ENCODE peak calls at places on chromosomes 4 and X, in ten cellular contexts. One of them, this sample, is unnamed.

GRCh38 chr4:53377319-53378170 is at the start of gene FIP1L1:
- DNase-seq in suprapubic skin: peak; percentile 95
- DNase-seq in ovary: peak; percentile 97
- DNase-seq in brain microvascular endothelial cell: peak; percentile 89
- DNase-seq in lung: peak; percentile 95
- DNase-seq in cardiac muscle cell: peak; percentile 96
- DNase-seq in neuronal stem cell: peak; percentile 92
- DNase-seq in CD4-positive, alpha-beta T cell: peak; percentile 93
- DNase-seq in GM23248: peak; percentile 94
- DNase-seq in colonic mucosa: peak; percentile 97
- DNase-seq in this sample: peak; percentile 92

GRCh38 chrX:24372021-24372763 is 11.8 kb downstream of the SUPT20HL1 start:
- DNase-seq in ovary: no peak
- DNase-seq in suprapubic skin: no peak
- DNase-seq in GM23248: no peak
- DNase-seq in cardiac muscle cell: no peak
- DNase-seq in neuronal stem cell: peak; percentile 4
- DNase-seq in lung: no peak
- DNase-seq in colonic mucosa: no peak
- DNase-seq in brain microvascular endothelial cell: no peak
- DNase-seq in CD4-positive, alpha-beta T cell: no peak
- DNase-seq in this sample: no peak

GRCh38 chrX:41352329-41352801 is 18.4 kb downstream of the DDX3X start:
- DNase-seq in cardiac muscle cell: no peak
- DNase-seq in CD4-positive, alpha-beta T cell: no peak
- DNase-seq in lung: no peak
- DNase-seq in suprapubic skin: no peak
- DNase-seq in neuronal stem cell: no peak
- DNase-seq in ovary: no peak
- DNase-seq in brain microvascular endothelial cell: no peak
- DNase-seq in colonic mucosa: no peak
- DNase-seq in GM23248: no peak
- DNase-seq in this sample: no peak

GRCh38 chr4:176256921-176257320 is 12.1 kb downstream of the ASB5 start:
- DNase-seq in lung: no peak
- DNase-seq in colonic mucosa: no peak
- DNase-seq in ovary: no peak
- DNase-seq in neuronal stem cell: peak; percentile 6
- DNase-seq in cardiac muscle cell: no peak
- DNase-seq in GM23248: no peak
- DNase-seq in CD4-positive, alpha-beta T cell: no peak
- DNase-seq in brain microvascular endothelial cell: no peak
- DNase-seq in suprapubic skin: no peak
- DNase-seq in this sample: no peak

GRCh38 chr4:98573791-98574190 is 84.6 kb downstream of the TSPAN5 start:
- DNase-seq in lung: no peak
- DNase-seq in ovary: no peak
- DNase-seq in CD4-positive, alpha-beta T cell: no peak
- DNase-seq in cardiac muscle cell: no peak
- DNase-seq in colonic mucosa: no peak
- DNase-seq in GM23248: no peak
- DNase-seq in suprapubic skin: no peak
- DNase-seq in brain microvascular endothelial cell: no peak
- DNase-seq in neuronal stem cell: no peak
- DNase-seq in this sample: no peak

GRCh38 chrX:130778773-130779172 is 124.2 kb downstream of the ENOX2 start:
- DNase-seq in colonic mucosa: no peak
- DNase-seq in CD4-positive, alpha-beta T cell: no peak
- DNase-seq in GM23248: peak; percentile 57
- DNase-seq in suprapubic skin: no peak
- DNase-seq in brain microvascular endothelial cell: no peak
- DNase-seq in ovary: no peak
- DNase-seq in neuronal stem cell: no peak
- DNase-seq in cardiac muscle cell: no peak
- DNase-seq in lung: no peak
- DNase-seq in this sample: no peak

GRCh38 chr4:140151700-140152014 is 2.3 kb downstream of the MAML3 start:
- DNase-seq in colonic mucosa: peak; percentile 90
- DNase-seq in CD4-positive, alpha-beta T cell: peak; percentile 58
- DNase-seq in ovary: peak; percentile 84
- DNase-seq in GM23248: peak; percentile 84
- DNase-seq in neuronal stem cell: no peak
- DNase-seq in brain microvascular endothelial cell: peak; percentile 87
- DNase-seq in cardiac muscle cell: peak; percentile 91
- DNase-seq in lung: peak; percentile 81
- DNase-seq in suprapubic skin: peak; percentile 89
- DNase-seq in this sample: peak; percentile 79

GRCh38 chr4:24722026-24722568 is 73.3 kb upstream of the SOD3 start:
- DNase-seq in ovary: no peak
- DNase-seq in suprapubic skin: no peak
- DNase-seq in CD4-positive, alpha-beta T cell: no peak
- DNase-seq in cardiac muscle cell: no peak
- DNase-seq in lung: peak; percentile 23
- DNase-seq in GM23248: no peak
- DNase-seq in brain microvascular endothelial cell: no peak
- DNase-seq in colonic mucosa: no peak
- DNase-seq in neuronal stem cell: no peak
- DNase-seq in this sample: peak; percentile 51

GRCh38 chrX:53440631-53441517 is 6.7 kb upstream of the HSD17B10 start:
- DNase-seq in ovary: peak; percentile 80
- DNase-seq in suprapubic skin: peak; percentile 92
- DNase-seq in colonic mucosa: peak; percentile 77
- DNase-seq in cardiac muscle cell: peak; percentile 55
- DNase-seq in brain microvascular endothelial cell: peak; percentile 24
- DNase-seq in neuronal stem cell: no peak
- DNase-seq in lung: peak; percentile 70
- DNase-seq in GM23248: peak; percentile 82
- DNase-seq in CD4-positive, alpha-beta T cell: no peak
- DNase-seq in this sample: peak; percentile 89

GRCh38 chrX:53438174-53438831 is 4.1 kb upstream of the HSD17B10 start:
- DNase-seq in lung: no peak
- DNase-seq in cardiac muscle cell: no peak
- DNase-seq in brain microvascular endothelial cell: no peak
- DNase-seq in ovary: no peak
- DNase-seq in CD4-positive, alpha-beta T cell: no peak
- DNase-seq in suprapubic skin: no peak
- DNase-seq in colonic mucosa: no peak
- DNase-seq in neuronal stem cell: no peak
- DNase-seq in GM23248: no peak
- DNase-seq in this sample: no peak

GRCh38 chrX:53438832-53439230 is 4.7 kb upstream of the HSD17B10 start:
- DNase-seq in CD4-positive, alpha-beta T cell: no peak
- DNase-seq in brain microvascular endothelial cell: no peak
- DNase-seq in ovary: no peak
- DNase-seq in GM23248: no peak
- DNase-seq in lung: no peak
- DNase-seq in cardiac muscle cell: no peak
- DNase-seq in suprapubic skin: no peak
- DNase-seq in colonic mucosa: no peak
- DNase-seq in neuronal stem cell: no peak
- DNase-seq in this sample: no peak

GRCh38 chrX:53441531-53442321 is 7.6 kb upstream of the HSD17B10 start:
- DNase-seq in colonic mucosa: peak; percentile 84
- DNase-seq in GM23248: peak; percentile 80
- DNase-seq in cardiac muscle cell: peak; percentile 74
- DNase-seq in ovary: peak; percentile 76
- DNase-seq in brain microvascular endothelial cell: peak; percentile 37
- DNase-seq in CD4-positive, alpha-beta T cell: peak; percentile 65
- DNase-seq in suprapubic skin: peak; percentile 82
- DNase-seq in neuronal stem cell: peak; percentile 66
- DNase-seq in lung: peak; percentile 78
- DNase-seq in this sample: peak; percentile 72

GRCh38 chrX:53440101-53440500 is 5.9 kb upstream of the HSD17B10 start:
- DNase-seq in ovary: no peak
- DNase-seq in cardiac muscle cell: no peak
- DNase-seq in CD4-positive, alpha-beta T cell: no peak
- DNase-seq in brain microvascular endothelial cell: no peak
- DNase-seq in colonic mucosa: no peak
- DNase-seq in GM23248: no peak
- DNase-seq in neuronal stem cell: no peak
- DNase-seq in lung: no peak
- DNase-seq in suprapubic skin: no peak
- DNase-seq in this sample: no peak
- H3K27ac ChIP-seq in ovary: no peak overlapping the region
- H3K27ac ChIP-seq in cardiac muscle cell: no peak overlapping the region
- H3K27ac ChIP-seq in CD4-positive, alpha-beta T cell: no peak overlapping the region
- H3K27ac ChIP-seq in brain microvascular endothelial cell: no peak overlapping the region
- H3K27ac ChIP-seq in colonic mucosa: peak overlapping the region; percentile 76
- H3K27ac ChIP-seq in GM23248: peak overlapping the region; percentile 43
- H3K27ac ChIP-seq in neuronal stem cell: no peak overlapping the region
- H3K27ac ChIP-seq in lung: no peak overlapping the region
- H3K27ac ChIP-seq in suprapubic skin: peak overlapping the region; percentile 89
- H3K27ac ChIP-seq in this sample: no peak overlapping the region

GRCh38 chr4:73406548-73406875 is 2.4 kb downstream of the ALB start:
- DNase-seq in brain microvascular endothelial cell: no peak
- DNase-seq in colonic mucosa: no peak
- DNase-seq in ovary: no peak
- DNase-seq in cardiac muscle cell: peak; percentile 1
- DNase-seq in GM23248: peak; percentile 3
- DNase-seq in CD4-positive, alpha-beta T cell: no peak
- DNase-seq in suprapubic skin: no peak
- DNase-seq in neuronal stem cell: no peak
- DNase-seq in lung: no peak
- DNase-seq in this sample: no peak

GRCh38 chr4:73401412-73401811 is 2.7 kb upstream of the ALB start:
- DNase-seq in neuronal stem cell: no peak
- DNase-seq in ovary: no peak
- DNase-seq in suprapubic skin: no peak
- DNase-seq in lung: no peak
- DNase-seq in colonic mucosa: no peak
- DNase-seq in CD4-positive, alpha-beta T cell: no peak
- DNase-seq in GM23248: no peak
- DNase-seq in cardiac muscle cell: no peak
- DNase-seq in brain microvascular endothelial cell: no peak
- DNase-seq in this sample: no peak

GRCh38 chr4:73404457-73404856 is 370 bp downstream of the ALB start:
- DNase-seq in colonic mucosa: no peak
- DNase-seq in lung: no peak
- DNase-seq in brain microvascular endothelial cell: no peak
- DNase-seq in CD4-positive, alpha-beta T cell: no peak
- DNase-seq in neuronal stem cell: no peak
- DNase-seq in ovary: no peak
- DNase-seq in suprapubic skin: no peak
- DNase-seq in GM23248: no peak
- DNase-seq in cardiac muscle cell: no peak
- DNase-seq in this sample: no peak

GRCh38 chr4:73405138-73405537 is 1.1 kb downstream of the ALB start:
- DNase-seq in lung: no peak
- DNase-seq in neuronal stem cell: no peak
- DNase-seq in cardiac muscle cell: no peak
- DNase-seq in brain microvascular endothelial cell: no peak
- DNase-seq in CD4-positive, alpha-beta T cell: no peak
- DNase-seq in suprapubic skin: no peak
- DNase-seq in GM23248: no peak
- DNase-seq in ovary: no peak
- DNase-seq in colonic mucosa: no peak
- DNase-seq in this sample: no peak

DNA sequence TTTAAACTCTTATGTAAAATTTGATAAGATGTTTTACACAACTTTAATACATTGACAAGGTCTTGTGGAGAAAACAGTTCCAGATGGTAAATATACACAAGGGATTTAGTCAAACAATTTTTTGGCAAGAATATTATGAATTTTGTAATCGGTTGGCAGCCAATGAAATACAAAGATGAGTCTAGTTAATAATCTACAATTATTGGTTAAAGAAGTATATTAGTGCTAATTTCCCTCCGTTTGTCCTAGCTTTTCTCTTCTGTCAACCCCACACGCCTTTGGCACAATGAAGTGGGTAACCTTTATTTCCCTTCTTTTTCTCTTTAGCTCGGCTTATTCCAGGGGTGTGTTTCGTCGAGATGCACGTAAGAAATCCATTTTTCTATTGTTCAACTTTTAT is at the start of gene ALB:
- DNase-seq in CD4-positive, alpha-beta T cell: no peak
- DNase-seq in neuronal stem cell: no peak
- DNase-seq in lung: no peak
- DNase-seq in brain microvascular endothelial cell: no peak
- DNase-seq in ovary: no peak
- DNase-seq in suprapubic skin: no peak
- DNase-seq in cardiac muscle cell: no peak
- DNase-seq in colonic mucosa: no peak
- DNase-seq in GM23248: no peak
- DNase-seq in this sample: no peak
- H3K27ac ChIP-seq in CD4-positive, alpha-beta T cell: no peak within 1 kb of the TSS
- H3K27ac ChIP-seq in neuronal stem cell: no peak within 1 kb of the TSS
- H3K27ac ChIP-seq in lung: no peak within 1 kb of the TSS
- H3K27ac ChIP-seq in brain microvascular endothelial cell: no peak within 1 kb of the TSS
- H3K27ac ChIP-seq in ovary: no peak within 1 kb of the TSS
- H3K27ac ChIP-seq in suprapubic skin: no peak within 1 kb of the TSS
- H3K27ac ChIP-seq in cardiac muscle cell: no peak within 1 kb of the TSS
- H3K27ac ChIP-seq in colonic mucosa: no peak within 1 kb of the TSS
- H3K27ac ChIP-seq in GM23248: no peak within 1 kb of the TSS
- H3K27ac ChIP-seq in this sample: no peak within 1 kb of the TSS

DNA sequence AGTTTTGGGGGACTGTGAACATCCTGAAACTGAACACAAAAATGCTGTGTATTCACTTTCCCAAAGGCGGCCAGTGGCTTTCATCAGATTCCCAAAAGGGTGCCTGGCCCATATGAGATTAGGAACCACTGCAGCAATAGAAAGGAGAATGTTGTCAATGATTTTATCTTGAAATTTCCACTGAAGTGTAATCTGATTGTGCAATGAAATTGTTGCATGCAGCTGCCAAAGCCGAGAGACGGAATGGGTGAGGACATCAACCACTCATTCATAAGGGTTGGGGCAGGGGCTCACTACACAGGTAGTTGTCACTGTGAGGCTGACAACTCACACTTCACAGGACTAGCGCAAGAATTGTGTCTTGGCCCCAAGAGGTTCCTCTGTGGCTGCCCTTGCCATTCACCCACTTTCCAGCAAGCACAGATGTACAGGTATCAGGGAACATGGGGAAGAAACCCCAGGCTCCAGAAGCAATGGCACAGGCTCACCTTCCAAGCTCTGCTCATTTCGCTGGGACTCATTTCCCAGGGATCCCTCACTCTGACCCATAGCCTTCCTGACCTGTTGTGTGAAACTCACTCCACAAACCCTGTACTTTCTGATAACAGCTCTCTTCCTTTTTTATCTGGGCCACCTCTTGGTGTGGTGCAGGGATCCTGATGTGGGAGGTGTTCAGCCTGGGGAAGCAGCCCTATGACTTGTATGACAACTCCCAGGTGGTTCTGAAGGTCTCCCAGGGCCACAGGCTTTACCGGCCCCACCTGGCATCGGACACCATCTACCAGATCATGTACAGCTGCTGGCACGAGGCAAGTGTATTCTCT is 48.8 kb downstream of the BMX start:
- DNase-seq in colonic mucosa: no peak
- DNase-seq in cardiac muscle cell: no peak
- DNase-seq in neuronal stem cell: no peak
- DNase-seq in CD4-positive, alpha-beta T cell: no peak
- DNase-seq in lung: no peak
- DNase-seq in suprapubic skin: no peak
- DNase-seq in ovary: no peak
- DNase-seq in brain microvascular endothelial cell: no peak
- DNase-seq in GM23248: no peak
- DNase-seq in this sample: no peak
- H3K27ac ChIP-seq in colonic mucosa: no peak overlapping the region
- H3K27ac ChIP-seq in cardiac muscle cell: no peak overlapping the region
- H3K27ac ChIP-seq in neuronal stem cell: no peak overlapping the region
- H3K27ac ChIP-seq in CD4-positive, alpha-beta T cell: no peak overlapping the region
- H3K27ac ChIP-seq in lung: no peak overlapping the region
- H3K27ac ChIP-seq in suprapubic skin: no peak overlapping the region
- H3K27ac ChIP-seq in ovary: no peak overlapping the region
- H3K27ac ChIP-seq in brain microvascular endothelial cell: no peak overlapping the region
- H3K27ac ChIP-seq in GM23248: no peak overlapping the region
- H3K27ac ChIP-seq in this sample: no peak overlapping the region

GRCh38 chrX:45184211-45184610 is 16.5 kb downstream of the DIPK2B start:
- DNase-seq in neuronal stem cell: no peak
- DNase-seq in lung: no peak
- DNase-seq in brain microvascular endothelial cell: no peak
- DNase-seq in cardiac muscle cell: no peak
- DNase-seq in CD4-positive, alpha-beta T cell: no peak
- DNase-seq in GM23248: no peak
- DNase-seq in ovary: no peak
- DNase-seq in colonic mucosa: no peak
- DNase-seq in suprapubic skin: no peak
- DNase-seq in this sample: no peak
- H3K27ac ChIP-seq in neuronal stem cell: no peak overlapping the region
- H3K27ac ChIP-seq in lung: no peak overlapping the region
- H3K27ac ChIP-seq in brain microvascular endothelial cell: no peak overlapping the region
- H3K27ac ChIP-seq in cardiac muscle cell: no peak overlapping the region
- H3K27ac ChIP-seq in CD4-positive, alpha-beta T cell: no peak overlapping the region
- H3K27ac ChIP-seq in GM23248: no peak overlapping the region
- H3K27ac ChIP-seq in ovary: no peak overlapping the region
- H3K27ac ChIP-seq in colonic mucosa: no peak overlapping the region
- H3K27ac ChIP-seq in suprapubic skin: no peak overlapping the region
- H3K27ac ChIP-seq in this sample: no peak overlapping the region